ENCODE peak calls at places on chromosomes 16 and 17, in six cellular contexts. One of them, this sample, is unnamed.

GRCh38 chr16:24950275-24950674 is 64.9 kb downstream of the ARHGAP17 start:
- DNase-seq in IMR-90: peak
- DNase-seq in neuronal stem cell: no peak
- DNase-seq in H1: no peak
- DNase-seq in SK-N-SH: no peak
- DNase-seq in fibroblast of lung: peak
- DNase-seq in this sample: peak

GRCh38 chr17:332023-332422 is 20.6 kb downstream of the RPH3AL start:
- DNase-seq in IMR-90: no peak
- DNase-seq in neuronal stem cell: no peak
- DNase-seq in H1: no peak
- DNase-seq in SK-N-SH: no peak
- DNase-seq in fibroblast of lung: no peak
- DNase-seq in this sample: no peak

GRCh38 chr16:58127033-58127556 is 2.1 kb downstream of the CFAP20 start:
- DNase-seq in IMR-90: peak
- DNase-seq in neuronal stem cell: no peak
- DNase-seq in H1: no peak
- DNase-seq in SK-N-SH: no peak
- DNase-seq in fibroblast of lung: peak
- DNase-seq in this sample: no peak

GRCh38 chr17:82272495-82273326 is 789 bp downstream of the CSNK1D start:
- DNase-seq in IMR-90: no peak
- DNase-seq in neuronal stem cell: no peak
- DNase-seq in H1: no peak
- DNase-seq in SK-N-SH: peak
- DNase-seq in fibroblast of lung: no peak
- DNase-seq in this sample: peak

GRCh38 chr16:31377210-31377903 is 15.8 kb upstream of the ITGAD start:
- DNase-seq in IMR-90: no peak
- DNase-seq in neuronal stem cell: no peak
- DNase-seq in H1: no peak
- DNase-seq in SK-N-SH: no peak
- DNase-seq in fibroblast of lung: no peak
- DNase-seq in this sample: no peak

GRCh38 chr16:12295395-12295794 is 318.9 kb downstream of the SNX29 start:
- DNase-seq in IMR-90: no peak
- DNase-seq in neuronal stem cell: no peak
- DNase-seq in H1: no peak
- DNase-seq in SK-N-SH: no peak
- DNase-seq in fibroblast of lung: no peak
- DNase-seq in this sample: no peak

GRCh38 chr16:58448890-58449289 is 51.1 kb upstream of the NDRG4 start:
- DNase-seq in IMR-90: no peak
- DNase-seq in neuronal stem cell: no peak
- DNase-seq in H1: no peak
- DNase-seq in SK-N-SH: peak
- DNase-seq in fibroblast of lung: no peak
- DNase-seq in this sample: no peak

GRCh38 chr16:1331712-1332617 is 1.5 kb upstream of the BAIAP3 start:
- DNase-seq in IMR-90: peak
- DNase-seq in neuronal stem cell: no peak
- DNase-seq in H1: peak
- DNase-seq in SK-N-SH: peak
- DNase-seq in fibroblast of lung: peak
- DNase-seq in this sample: peak

GRCh38 chr17:19338031-19338990 is 24.2 kb downstream of the B9D1 start:
- DNase-seq in IMR-90: peak
- DNase-seq in neuronal stem cell: no peak
- DNase-seq in H1: peak
- DNase-seq in SK-N-SH: peak
- DNase-seq in fibroblast of lung: peak
- DNase-seq in this sample: peak

GRCh38 chr17:59616253-59616920 is 3.3 kb upstream of the CLTC start:
- DNase-seq in IMR-90: no peak
- DNase-seq in neuronal stem cell: no peak
- DNase-seq in H1: no peak
- DNase-seq in SK-N-SH: no peak
- DNase-seq in fibroblast of lung: no peak
- DNase-seq in this sample: no peak

GRCh38 chr16:9077001-9077809 is 14.2 kb upstream of the HAPSTR1 start:
- DNase-seq in IMR-90: peak
- DNase-seq in neuronal stem cell: no peak
- DNase-seq in H1: no peak
- DNase-seq in SK-N-SH: peak
- DNase-seq in fibroblast of lung: no peak
- DNase-seq in this sample: no peak

GRCh38 chr17:57849163-57849873 is 526 bp downstream of the MRPS23 start:
- DNase-seq in IMR-90: no peak
- DNase-seq in neuronal stem cell: no peak
- DNase-seq in H1: no peak
- DNase-seq in SK-N-SH: peak
- DNase-seq in fibroblast of lung: no peak
- DNase-seq in this sample: no peak

GRCh38 chr17:83098241-83099085 is 19.1 kb downstream of the METRNL start:
- DNase-seq in IMR-90: no peak
- DNase-seq in neuronal stem cell: no peak
- DNase-seq in H1: no peak
- DNase-seq in SK-N-SH: no peak
- DNase-seq in fibroblast of lung: no peak
- DNase-seq in this sample: peak

GRCh38 chr17:39143552-39144093 is 7.8 kb downstream of the PLXDC1 start:
- DNase-seq in IMR-90: no peak
- DNase-seq in neuronal stem cell: no peak
- DNase-seq in H1: no peak
- DNase-seq in SK-N-SH: peak
- DNase-seq in fibroblast of lung: no peak
- DNase-seq in this sample: no peak

GRCh38 chr17:58666858-58667267 is 25.0 kb downstream of the TEX14 start:
- DNase-seq in IMR-90: peak
- DNase-seq in neuronal stem cell: no peak
- DNase-seq in H1: no peak
- DNase-seq in SK-N-SH: no peak
- DNase-seq in fibroblast of lung: peak
- DNase-seq in this sample: no peak

GRCh38 chr17:27518048-27518447 is 61.8 kb downstream of the KSR1 start:
- DNase-seq in IMR-90: no peak
- DNase-seq in neuronal stem cell: no peak
- DNase-seq in H1: no peak
- DNase-seq in SK-N-SH: no peak
- DNase-seq in fibroblast of lung: no peak
- DNase-seq in this sample: no peak

GRCh38 chr17:31313982-31314787 is at the start of gene EVI2B:
- DNase-seq in IMR-90: peak
- DNase-seq in neuronal stem cell: no peak
- DNase-seq in H1: no peak
- DNase-seq in SK-N-SH: no peak
- DNase-seq in fibroblast of lung: peak
- DNase-seq in this sample: no peak

GRCh38 chr17:10549108-10549842 is at the start of gene MYH2:
- DNase-seq in IMR-90: no peak
- DNase-seq in neuronal stem cell: peak
- DNase-seq in H1: no peak
- DNase-seq in SK-N-SH: no peak
- DNase-seq in fibroblast of lung: no peak
- DNase-seq in this sample: no peak

GRCh38 chr17:82664701-82665182 is 16.5 kb upstream of the WDR45B start:
- DNase-seq in IMR-90: no peak
- DNase-seq in neuronal stem cell: no peak
- DNase-seq in H1: no peak
- DNase-seq in SK-N-SH: peak
- DNase-seq in fibroblast of lung: no peak
- DNase-seq in this sample: no peak

DNA sequence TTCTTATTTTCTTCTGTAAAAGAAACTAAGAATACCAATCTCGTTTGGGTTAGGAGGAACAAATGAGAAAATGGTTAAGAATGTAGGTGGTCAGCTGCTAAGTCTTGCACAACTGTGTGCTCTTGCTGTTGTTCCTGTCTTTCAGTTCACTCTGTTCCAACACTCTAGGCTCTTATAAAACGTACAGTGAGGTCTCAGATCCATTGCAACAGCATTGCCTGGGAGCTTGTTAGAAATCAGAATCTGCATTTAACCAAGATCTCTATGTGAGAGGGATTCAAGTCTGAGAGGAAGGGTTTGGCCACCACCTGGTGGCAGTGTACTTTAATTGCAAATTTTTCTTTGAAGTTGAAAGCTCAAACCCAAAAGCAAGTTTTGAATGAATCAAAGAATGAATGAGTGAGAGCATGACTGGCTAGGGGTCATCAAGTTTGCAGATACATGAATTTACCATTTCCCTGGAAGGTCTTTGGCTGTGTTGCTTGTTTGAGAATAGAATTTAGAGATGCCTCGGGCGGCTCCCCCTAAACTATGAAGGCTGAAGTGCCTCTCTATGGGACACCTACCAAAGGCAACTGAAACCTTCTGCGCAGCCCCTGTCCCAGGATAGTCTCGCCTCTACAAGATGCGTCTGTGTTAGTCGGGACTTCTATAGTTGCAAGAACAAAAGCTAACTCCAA is 2.5 kb downstream of the ALOX15B start:
- DNase-seq in IMR-90: peak
- DNase-seq in neuronal stem cell: peak
- DNase-seq in H1: no peak
- DNase-seq in SK-N-SH: peak
- DNase-seq in fibroblast of lung: peak
- DNase-seq in this sample: peak
- H2AFZ ChIP-seq in IMR-90: peak
- H2AFZ ChIP-seq in neuronal stem cell: no peak
- H2AFZ ChIP-seq in H1: no peak
- H2AFZ ChIP-seq in SK-N-SH: no peak
- H2AFZ ChIP-seq in fibroblast of lung: no peak
- H2AFZ ChIP-seq in this sample: no peak

GRCh38 chr16:72947379-72948237 is 100.3 kb downstream of the ZFHX3 start:
- DNase-seq in IMR-90: no peak
- DNase-seq in neuronal stem cell: peak
- DNase-seq in H1: no peak
- DNase-seq in SK-N-SH: peak
- DNase-seq in fibroblast of lung: peak
- DNase-seq in this sample: peak

GRCh38 chr16:72946474-72947194 is 101.3 kb downstream of the ZFHX3 start:
- DNase-seq in IMR-90: peak
- DNase-seq in neuronal stem cell: no peak
- DNase-seq in H1: no peak
- DNase-seq in SK-N-SH: no peak
- DNase-seq in fibroblast of lung: peak
- DNase-seq in this sample: no peak

GRCh38 chr16:72950669-72951068 is 97.3 kb downstream of the ZFHX3 start:
- DNase-seq in IMR-90: no peak
- DNase-seq in neuronal stem cell: no peak
- DNase-seq in H1: no peak
- DNase-seq in SK-N-SH: no peak
- DNase-seq in fibroblast of lung: no peak
- DNase-seq in this sample: no peak

GRCh38 chr16:72946063-72946462 is 101.9 kb downstream of the ZFHX3 start:
- DNase-seq in IMR-90: no peak
- DNase-seq in neuronal stem cell: no peak
- DNase-seq in H1: no peak
- DNase-seq in SK-N-SH: no peak
- DNase-seq in fibroblast of lung: no peak
- DNase-seq in this sample: no peak

GRCh38 chr16:72948238-72948559 is 99.7 kb downstream of the ZFHX3 start:
- DNase-seq in IMR-90: no peak
- DNase-seq in neuronal stem cell: no peak
- DNase-seq in H1: no peak
- DNase-seq in SK-N-SH: no peak
- DNase-seq in fibroblast of lung: no peak
- DNase-seq in this sample: no peak
- H3K27ac ChIP-seq in IMR-90: no peak
- H3K27ac ChIP-seq in neuronal stem cell: no peak
- H3K27ac ChIP-seq in H1: no peak
- H3K27ac ChIP-seq in SK-N-SH: peak
- H3K27ac ChIP-seq in fibroblast of lung: peak
- H3K27ac ChIP-seq in this sample: peak

DNA sequence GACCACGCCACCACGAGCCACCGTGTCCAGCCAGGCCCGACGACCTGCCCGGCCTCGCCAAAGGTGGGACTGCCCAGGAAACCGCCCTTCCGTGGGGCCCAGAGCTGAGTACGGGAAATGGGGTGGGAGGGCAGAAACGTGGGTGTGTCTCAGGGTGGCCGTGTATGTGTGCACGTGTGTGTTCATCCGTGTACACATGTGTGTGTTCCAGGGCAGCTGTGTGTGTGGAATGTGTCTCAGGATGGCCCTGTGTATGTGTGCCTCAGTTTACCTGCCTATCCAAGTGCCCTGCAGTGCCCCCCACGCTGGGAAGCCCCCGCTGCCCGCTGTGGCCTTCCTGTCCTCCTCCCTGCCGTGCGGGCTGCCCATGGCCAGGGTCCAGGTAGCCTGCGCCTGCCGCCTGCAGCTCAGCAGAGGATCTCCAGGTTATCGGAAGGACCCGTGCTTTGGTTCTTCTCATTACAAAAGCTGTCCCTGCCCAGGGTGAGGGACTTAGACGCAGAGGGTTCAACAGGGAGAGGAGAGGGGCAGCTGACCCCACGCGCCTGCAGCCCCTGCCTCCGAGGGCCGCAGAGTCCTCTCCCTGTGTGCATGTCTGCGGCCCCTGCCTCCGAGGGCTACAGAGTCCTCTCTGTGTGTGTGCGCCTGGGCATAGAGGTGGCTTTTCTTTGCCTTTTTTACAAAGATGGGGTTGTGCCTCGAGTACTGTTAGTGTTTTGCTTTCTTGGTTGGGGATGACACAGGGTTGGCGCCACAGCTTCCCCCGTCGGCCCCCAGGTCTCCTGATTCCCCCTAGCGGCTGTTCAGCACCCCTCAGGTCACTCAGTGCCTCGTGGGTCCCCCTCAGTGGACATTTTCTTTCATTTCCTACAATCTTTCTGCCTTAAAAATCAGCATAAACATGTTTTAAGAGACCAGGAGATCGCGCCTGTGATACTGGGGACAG is 23.6 kb downstream of the ZNF469 start:
- DNase-seq in IMR-90: no peak
- DNase-seq in neuronal stem cell: no peak
- DNase-seq in H1: no peak
- DNase-seq in SK-N-SH: peak
- DNase-seq in fibroblast of lung: no peak
- DNase-seq in this sample: no peak
- H3K4me3 ChIP-seq in IMR-90: no peak
- H3K4me3 ChIP-seq in neuronal stem cell: no peak
- H3K4me3 ChIP-seq in H1: no peak
- H3K4me3 ChIP-seq in SK-N-SH: no peak
- H3K4me3 ChIP-seq in fibroblast of lung: no peak
- H3K4me3 ChIP-seq in this sample: no peak

DNA sequence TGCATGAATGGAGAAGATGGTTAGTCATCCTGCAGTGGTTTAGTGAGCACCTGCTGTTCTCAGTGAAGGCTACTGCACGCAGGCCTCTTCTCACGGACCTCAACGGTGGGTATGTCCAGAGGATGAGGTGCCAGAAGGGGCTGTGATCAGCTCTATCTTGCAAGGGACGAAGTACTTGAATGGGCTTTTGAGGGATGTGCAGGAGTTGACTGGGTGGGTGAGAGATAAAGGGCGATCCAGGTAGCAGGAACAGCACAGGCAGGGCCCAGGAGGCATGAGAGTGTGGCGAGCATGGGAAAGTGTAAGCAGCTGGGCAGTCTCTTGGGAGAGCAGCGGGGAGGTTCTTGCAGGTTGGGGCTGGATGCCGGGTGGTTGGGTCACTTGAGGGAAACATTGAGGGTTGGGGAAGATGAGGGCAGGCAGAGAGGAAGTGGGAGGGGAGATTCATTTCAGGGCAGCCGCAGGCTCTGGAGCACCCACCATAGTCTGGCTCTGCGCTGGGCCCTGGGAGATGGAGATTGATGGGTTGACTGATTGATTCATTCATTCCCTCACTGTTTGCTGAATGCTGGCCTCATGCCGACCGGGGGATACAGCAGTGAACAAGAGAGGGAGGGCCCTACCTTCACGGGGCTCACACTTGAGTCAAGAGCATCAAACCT is 115.1 kb upstream of the CIBAR2 start:
- DNase-seq in IMR-90: no peak
- DNase-seq in neuronal stem cell: no peak
- DNase-seq in H1: no peak
- DNase-seq in SK-N-SH: no peak
- DNase-seq in fibroblast of lung: no peak
- DNase-seq in this sample: no peak
- H2AFZ ChIP-seq in IMR-90: no peak
- H2AFZ ChIP-seq in neuronal stem cell: no peak
- H2AFZ ChIP-seq in H1: no peak
- H2AFZ ChIP-seq in SK-N-SH: no peak
- H2AFZ ChIP-seq in fibroblast of lung: no peak
- H2AFZ ChIP-seq in this sample: no peak